ENCODE peak calls at places on chromosomes 6 and 20, in ten cellular contexts. W is endothelial cell; X is nephron progenitor cell; L is CD8-positive, alpha-beta T cell; Y is colonic mucosa; C is esophagus squamous epithelium; Z is breast epithelium; Q is stomach; G is hepatocyte; M is BJ. K is an unnamed sample.

GRCh38 chr6:56364482-56365313 is 117.3 kb upstream of the COL21A1 start:
- DNase-seq in W (no peak), X (no peak), L (no peak), Y (no peak), C (no peak), Z (no peak), Q (no peak), G (no peak), M (peak), K (no peak)

GRCh38 chr6:12245763-12246720 is 44.1 kb upstream of the EDN1 start:
- DNase-seq in W (no peak), X (no peak), L (no peak), Y (no peak), C (no peak), Z (no peak), Q (no peak), G (no peak), M (no peak), K (no peak)

GRCh38 chr20:7452890-7453289 is 487.4 kb downstream of the HAO1 start:
- DNase-seq in W (no peak), X (no peak), L (no peak), Y (no peak), C (no peak), Z (no peak), Q (no peak), G (no peak), M (no peak), K (no peak)

GRCh38 chr20:63177785-63178444 is 38.0 kb downstream of the YTHDF1 start:
- DNase-seq in W (no peak), X (peak), L (no peak), Y (no peak), C (no peak), Z (no peak), Q (no peak), G (no peak), M (no peak), K (no peak)

GRCh38 chr6:80454661-80455365 is 348.3 kb downstream of the BCKDHB start:
- DNase-seq in W (no peak), X (no peak), L (no peak), Y (no peak), C (no peak), Z (no peak), Q (no peak), G (no peak), M (no peak), K (no peak)

GRCh38 chr6:159842035-159842434 is 42.0 kb downstream of the PNLDC1 start:
- DNase-seq in W (no peak), X (no peak), L (no peak), Y (no peak), C (no peak), Z (no peak), Q (no peak), G (no peak), M (no peak), K (no peak)

GRCh38 chr6:150068786-150069648 is at the start of gene ULBP3:
- DNase-seq in W (peak), X (peak), L (peak), Y (peak), C (peak), Z (peak), Q (peak), G (peak), M (peak), K (peak)

GRCh38 chr20:24664266-24664986 is 195.0 kb downstream of the SYNDIG1 start:
- DNase-seq in W (no peak), X (no peak), L (no peak), Y (no peak), C (no peak), Z (no peak), Q (no peak), G (no peak), M (no peak), K (no peak)

GRCh38 chr6:89368107-89368506 is 15.6 kb upstream of the UBE2J1 start:
- DNase-seq in W (peak), X (peak), L (no peak), Y (peak), C (no peak), Z (no peak), Q (peak), G (peak), M (no peak), K (peak)

GRCh38 chr20:46872315-46873211 is 22.1 kb upstream of the EYA2 start:
- DNase-seq in W (no peak), X (no peak), L (no peak), Y (no peak), C (no peak), Z (no peak), Q (no peak), G (no peak), M (no peak), K (no peak)

GRCh38 chr6:31473780-31474725 is 23.9 kb upstream of the MICB start:
- DNase-seq in W (no peak), X (no peak), L (no peak), Y (no peak), C (no peak), Z (no peak), Q (no peak), G (no peak), M (no peak), K (no peak)

GRCh38 chr6:47308674-47309325 is 905 bp downstream of the TNFRSF21 start:
- DNase-seq in W (peak), X (peak), L (no peak), Y (peak), C (no peak), Z (no peak), Q (peak), G (peak), M (no peak), K (no peak)

GRCh38 chr6:119552016-119552415 is 202.5 kb upstream of the MAN1A1 start:
- DNase-seq in W (no peak), X (no peak), L (no peak), Y (no peak), C (no peak), Z (no peak), Q (no peak), G (no peak), M (no peak), K (no peak)

GRCh38 chr6:106087548-106088325 is 1.6 kb downstream of the PRDM1 start:
- DNase-seq in W (no peak), X (no peak), L (no peak), Y (no peak), C (no peak), Z (no peak), Q (no peak), G (no peak), M (no peak), K (no peak)

GRCh38 chr6:106092279-106092678 is 6.1 kb downstream of the PRDM1 start:
- DNase-seq in W (no peak), X (no peak), L (no peak), Y (no peak), C (no peak), Z (no peak), Q (no peak), G (no peak), M (no peak), K (no peak)

GRCh38 chr6:106085984-106086832 is at the start of gene PRDM1:
- DNase-seq in W (peak), X (peak), L (peak), Y (peak), C (peak), Z (peak), Q (peak), G (peak), M (no peak), K (peak)

GRCh38 chr6:106085687-106085983 is 501 bp upstream of the PRDM1 start:
- DNase-seq in W (no peak), X (no peak), L (no peak), Y (no peak), C (no peak), Z (no peak), Q (no peak), G (no peak), M (no peak), K (no peak)

GRCh38 chr6:106089981-106090380 is 3.8 kb downstream of the PRDM1 start:
- DNase-seq in W (no peak), X (no peak), L (no peak), Y (no peak), C (no peak), Z (no peak), Q (no peak), G (no peak), M (no peak), K (no peak)
- TF ChIP-seq CTCF in W (no peak), X (no peak), L (no peak), Y (no peak), C (no peak), Z (no peak), Q (no peak), G (peak), M (peak), K (no peak)

GRCh38 chr20:52812231-52812847 is 159.8 kb upstream of the TSHZ2 start:
- DNase-seq in W (no peak), X (no peak), L (no peak), Y (no peak), C (no peak), Z (no peak), Q (no peak), G (no peak), M (no peak), K (no peak)
- TF ChIP-seq CTCF in W (no peak), X (no peak), L (no peak), Y (no peak), C (no peak), Z (no peak), Q (no peak), G (no peak), M (no peak), K (no peak)

GRCh38 chr6:37695273-37695672 is 2.4 kb downstream of the MDGA1 start:
- DNase-seq in W (no peak), X (no peak), L (no peak), Y (no peak), C (no peak), Z (no peak), Q (no peak), G (no peak), M (no peak), K (no peak)

GRCh38 chr6:37696220-37696840 is 1.4 kb downstream of the MDGA1 start:
- DNase-seq in W (peak), X (peak), L (no peak), Y (peak), C (no peak), Z (no peak), Q (peak), G (peak), M (no peak), K (peak)

GRCh38 chr6:37695857-37696219 is 1.8 kb downstream of the MDGA1 start:
- DNase-seq in W (peak), X (peak), L (no peak), Y (no peak), C (no peak), Z (no peak), Q (no peak), G (no peak), M (no peak), K (no peak)

GRCh38 chr6:37698264-37699137 is 818 bp upstream of the MDGA1 start:
- DNase-seq in W (peak), X (peak), L (peak), Y (peak), C (no peak), Z (no peak), Q (peak), G (peak), M (no peak), K (peak)

GRCh38 chr6:37696841-37697735 is 595 bp downstream of the MDGA1 start:
- DNase-seq in W (peak), X (peak), L (no peak), Y (no peak), C (no peak), Z (no peak), Q (peak), G (peak), M (no peak), K (peak)
- TF ChIP-seq CTCF in W (peak), X (no peak), L (no peak), Y (no peak), C (no peak), Z (no peak), Q (no peak), G (peak), M (peak), K (no peak)

GRCh38 chr6:157898169-157898568 is 75.1 kb downstream of the SNX9 start:
- DNase-seq in W (no peak), X (no peak), L (no peak), Y (no peak), C (no peak), Z (no peak), Q (no peak), G (no peak), M (no peak), K (no peak)
- TF ChIP-seq CTCF in W (no peak), X (no peak), L (peak), Y (no peak), C (no peak), Z (no peak), Q (no peak), G (no peak), M (peak), K (no peak)

GRCh38 chr6:85484941-85485340 is 35.1 kb downstream of the NT5E start:
- DNase-seq in W (no peak), X (no peak), L (no peak), Y (no peak), C (no peak), Z (no peak), Q (no peak), G (no peak), M (no peak), K (no peak)
- TF ChIP-seq CTCF in W (no peak), X (no peak), L (no peak), Y (no peak), C (no peak), Z (no peak), Q (no peak), G (no peak), M (no peak), K (no peak)

GRCh38 chr20:37359331-37359730 is 13.4 kb downstream of the SRC start:
- DNase-seq in W (no peak), X (no peak), L (no peak), Y (no peak), C (no peak), Z (no peak), Q (no peak), G (no peak), M (no peak), K (no peak)

GRCh38 chr20:37359836-37360235 is 13.9 kb downstream of the SRC start:
- DNase-seq in W (no peak), X (no peak), L (no peak), Y (no peak), C (no peak), Z (no peak), Q (no peak), G (no peak), M (no peak), K (no peak)

GRCh38 chr20:37356961-37357371 is 11.0 kb downstream of the SRC start:
- DNase-seq in W (no peak), X (no peak), L (no peak), Y (no peak), C (no peak), Z (no peak), Q (no peak), G (no peak), M (no peak), K (no peak)

GRCh38 chr20:37357481-37358365 is 11.8 kb downstream of the SRC start:
- DNase-seq in W (no peak), X (no peak), L (no peak), Y (no peak), C (no peak), Z (no peak), Q (no peak), G (no peak), M (no peak), K (no peak)

DNA sequence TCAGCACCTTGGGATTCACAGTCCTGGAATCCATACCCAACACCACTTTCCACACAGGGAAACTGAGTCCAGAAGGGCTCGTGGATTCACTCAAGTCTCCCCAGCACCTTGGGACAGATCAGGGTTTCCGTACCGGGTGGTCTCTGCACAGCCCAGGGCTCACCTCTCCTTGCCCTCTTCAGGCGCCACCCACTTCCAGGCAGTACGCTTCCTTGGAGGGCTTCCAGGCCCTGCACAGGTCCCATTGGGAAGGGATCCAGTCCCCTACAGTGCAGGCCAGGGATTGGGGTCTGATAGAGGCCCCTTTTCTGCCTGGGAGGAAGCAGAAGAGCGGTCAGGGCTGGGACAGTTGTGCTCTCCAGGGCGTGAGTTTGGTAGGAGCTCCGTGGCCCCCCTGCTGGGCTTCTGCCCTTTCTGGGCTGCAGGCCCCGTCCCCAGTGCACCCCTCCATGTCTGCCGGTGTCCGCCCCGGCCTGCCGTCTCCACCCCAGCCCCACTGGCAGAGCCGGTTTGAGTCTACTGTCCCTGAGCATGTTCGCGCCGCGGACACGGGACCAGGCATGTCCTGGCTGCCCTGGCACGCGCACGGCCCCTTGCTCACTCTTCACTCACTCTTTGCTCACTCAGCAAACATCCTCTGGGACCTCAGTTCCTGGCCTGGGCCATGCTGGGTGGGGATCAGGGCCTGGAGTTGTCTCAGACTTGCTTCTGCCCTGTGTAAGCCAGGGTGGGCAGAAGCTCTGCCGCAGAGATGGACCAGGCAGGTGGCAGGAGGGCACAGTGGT is 12.6 kb downstream of the SRC start:
- DNase-seq in W (no peak), X (no peak), L (no peak), Y (no peak), C (no peak), Z (peak), Q (peak), G (no peak), M (no peak), K (no peak)
- TF ChIP-seq CTCF in W (no peak), X (no peak), L (no peak), Y (no peak), C (no peak), Z (no peak), Q (no peak), G (no peak), M (no peak), K (no peak)

DNA sequence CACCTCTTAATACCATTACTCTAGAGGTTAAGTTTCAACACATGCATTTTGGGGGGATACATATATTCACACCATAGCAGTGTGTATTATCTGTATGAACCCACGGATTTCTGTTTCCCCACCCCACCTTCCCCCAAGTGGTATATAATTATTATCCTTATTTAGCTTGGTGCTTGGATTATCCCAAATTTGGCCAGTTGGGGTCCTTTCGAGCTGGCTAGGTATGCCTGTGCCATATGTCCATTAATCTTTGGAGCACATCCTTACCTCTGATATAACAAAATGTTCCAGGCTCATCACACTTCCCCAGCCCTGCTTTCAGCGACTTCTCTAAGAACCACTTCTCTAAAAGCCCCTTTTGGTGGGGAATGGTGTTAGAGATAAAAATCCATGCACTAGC is 118.7 kb upstream of the MLIP start:
- DNase-seq in W (no peak), X (no peak), L (no peak), Y (no peak), C (no peak), Z (no peak), Q (no peak), G (no peak), M (no peak), K (no peak)
- TF ChIP-seq CTCF in W (no peak), X (no peak), L (no peak), Y (no peak), C (no peak), Z (no peak), Q (no peak), G (no peak), M (no peak), K (no peak)

DNA sequence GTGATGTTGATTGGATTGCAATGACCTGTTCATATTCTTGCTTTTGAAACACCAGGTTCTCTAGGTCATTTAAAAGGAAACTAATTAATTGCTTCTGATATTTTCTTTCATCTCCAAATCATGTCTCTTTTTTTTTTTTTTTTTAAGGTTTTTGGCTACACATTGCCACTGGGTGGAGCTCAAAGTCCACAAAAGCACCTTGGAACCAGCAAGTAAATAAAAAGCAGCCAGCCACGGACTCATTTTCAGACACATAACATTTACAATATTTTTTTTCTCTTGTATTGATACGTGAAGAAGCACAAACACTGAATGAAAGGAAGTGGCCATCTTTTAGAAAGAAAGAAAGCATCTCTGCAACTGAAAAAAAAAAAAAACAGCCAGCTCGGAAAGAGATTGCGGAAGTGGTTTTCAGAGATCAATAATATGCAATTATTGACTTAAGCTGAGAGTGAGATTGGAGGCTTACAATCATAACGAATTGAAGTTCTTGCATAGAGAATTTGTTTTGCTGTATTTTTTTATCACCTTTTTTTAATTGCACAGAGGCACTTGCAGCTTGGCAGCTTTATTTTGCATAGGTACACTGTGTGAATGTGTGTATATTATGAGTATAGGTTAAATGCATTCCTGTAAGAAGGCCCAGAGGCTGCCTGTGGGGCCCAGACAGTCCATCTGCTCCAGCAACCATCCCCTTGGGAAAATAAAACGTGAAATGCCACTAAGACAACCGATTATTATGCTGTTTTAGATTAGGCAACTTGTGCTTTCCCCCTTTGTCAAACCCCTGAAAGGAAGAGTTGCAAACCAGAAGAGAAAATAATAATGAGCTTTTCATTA is 28.2 kb downstream of the CGA start:
- DNase-seq in W (peak), X (peak), L (no peak), Y (peak), C (no peak), Z (no peak), Q (peak), G (peak), M (peak), K (no peak)
- TF ChIP-seq CTCF in W (peak), X (peak), L (peak), Y (peak), C (no peak), Z (peak), Q (peak), G (peak), M (peak), K (peak)

GRCh38 chr6:5302995-5303622 is 41.8 kb downstream of the FARS2 start:
- DNase-seq in W (peak), X (peak), L (peak), Y (peak), C (no peak), Z (peak), Q (peak), G (peak), M (no peak), K (no peak)
- TF ChIP-seq CTCF in W (peak), X (peak), L (peak), Y (peak), C (peak), Z (peak), Q (peak), G (peak), M (peak), K (no peak)

K was measured in natural killer cell.